ENCODE peak calls at places on chromosomes 16 and 17, in seven cellular contexts. Z is neural crest cell, U is RCC 7860, O is tibial artery, A is A549, E is IMR-90, H is fibroblast of lung. M is an unnamed sample.
A peak's percentile ranks its signal among the peaks of the same experiment; 100 is the strongest.

GRCh38 chr16:87930456-87930855 is 5.9 kb downstream of the CA5A start:
- DNase-seq in Z (no peak), U (no peak), O (no peak), A (no peak), E (no peak), H (no peak), M (peak; percentile 74)

GRCh38 chr17:71963341-71963740 is 157.5 kb upstream of the SOX9 start:
- DNase-seq in Z (no peak), U (no peak), O (no peak), A (no peak), E (no peak), H (no peak), M (no peak)

GRCh38 chr17:4937553-4937952 is 2.3 kb downstream of the SLC25A11 start:
- DNase-seq in Z (no peak), U (no peak), O (no peak), A (no peak), E (no peak), H (no peak), M (no peak)

GRCh38 chr17:27540300-27541105 is 84.3 kb downstream of the KSR1 start:
- DNase-seq in Z (no peak), U (no peak), O (peak; percentile 97), A (peak; percentile 81), E (peak; percentile 100), H (peak; percentile 100), M (no peak)

GRCh38 chr17:56739376-56739775 is 94.3 kb downstream of the C17orf67 start:
- DNase-seq in Z (no peak), U (no peak), O (no peak), A (no peak), E (peak; percentile 65), H (no peak), M (no peak)

GRCh38 chr17:32621612-32622312 is 135.0 kb downstream of the CDK5R1 start:
- DNase-seq in Z (no peak), U (no peak), O (no peak), A (no peak), E (no peak), H (peak; percentile 14), M (no peak)

GRCh38 chr16:15775209-15775608 is 81.6 kb downstream of the MYH11 start:
- DNase-seq in Z (no peak), U (peak; percentile 6), O (no peak), A (peak; percentile 22), E (peak; percentile 58), H (peak; percentile 21), M (no peak)

GRCh38 chr16:85915125-85915845 is 16.3 kb downstream of the IRF8 start:
- DNase-seq in Z (no peak), U (no peak), O (no peak), A (no peak), E (no peak), H (no peak), M (no peak)

GRCh38 chr17:31521632-31522283 is 130.3 kb downstream of the RAB11FIP4 start:
- DNase-seq in Z (no peak), U (no peak), O (no peak), A (no peak), E (no peak), H (no peak), M (no peak)

GRCh38 chr17:65627892-65628622 is 66.6 kb upstream of the AXIN2 start:
- DNase-seq in Z (no peak), U (peak; percentile 38), O (no peak), A (peak; percentile 76), E (peak; percentile 92), H (peak; percentile 78), M (no peak)

GRCh38 chr16:10950393-10950792 is 6.0 kb downstream of the CLEC16A start:
- DNase-seq in Z (no peak), U (no peak), O (no peak), A (no peak), E (no peak), H (no peak), M (no peak)

GRCh38 chr17:73610331-73610911 is 33.8 kb downstream of the SDK2 start:
- DNase-seq in Z (no peak), U (no peak), O (no peak), A (no peak), E (no peak), H (no peak), M (no peak)

GRCh38 chr17:8766731-8767130 is 8.4 kb upstream of the SPDYE4 start:
- DNase-seq in Z (no peak), U (no peak), O (no peak), A (no peak), E (no peak), H (no peak), M (no peak)

GRCh38 chr16:3857189-3858013 is 23.1 kb downstream of the CREBBP start:
- DNase-seq in Z (no peak), U (no peak), O (peak; percentile 70), A (no peak), E (peak; percentile 67), H (peak; percentile 85), M (peak; percentile 55)

GRCh38 chr17:81287741-81288430 is 7.2 kb downstream of the SLC38A10 start:
- DNase-seq in Z (no peak), U (no peak), O (no peak), A (no peak), E (no peak), H (no peak), M (no peak)

GRCh38 chr17:3038941-3039340 is 24.5 kb downstream of the OR1D5 start:
- DNase-seq in Z (no peak), U (peak; percentile 13), O (no peak), A (no peak), E (no peak), H (no peak), M (no peak)

GRCh38 chr16:50742521-50743150 is 750 bp downstream of the CYLD start:
- DNase-seq in Z (no peak), U (peak; percentile 5), O (peak; percentile 68), A (no peak), E (peak; percentile 43), H (peak; percentile 33), M (no peak)

GRCh38 chr17:8175795-8176196 is 384 bp downstream of the TMEM107 start:
- DNase-seq in Z (no peak), U (no peak), O (peak; percentile 70), A (no peak), E (no peak), H (no peak), M (no peak)

GRCh38 chr16:65945485-65945884 is 421.0 kb upstream of the CDH5 start:
- DNase-seq in Z (no peak), U (no peak), O (no peak), A (no peak), E (no peak), H (no peak), M (no peak)

GRCh38 chr16:75305364-75306101 is 54.1 kb upstream of the BCAR1 start:
- DNase-seq in Z (no peak), U (peak; percentile 100), O (peak; percentile 90), A (peak; percentile 97), E (peak; percentile 100), H (peak; percentile 100), M (peak; percentile 73)

GRCh38 chr17:81028506-81028858 is 6.5 kb upstream of the BAIAP2 start:
- DNase-seq in Z (no peak), U (no peak), O (no peak), A (no peak), E (no peak), H (no peak), M (no peak)

GRCh38 chr16:68247400-68247799 is 2.2 kb downstream of the PLA2G15 start:
- DNase-seq in Z (no peak), U (no peak), O (no peak), A (no peak), E (no peak), H (no peak), M (no peak)